ENCODE peak calls at places on chromosomes 4 and X, in nine cellular contexts. F is K562; O is H9; K is ovary; P is tibial artery; A is CD8-positive, alpha-beta T cell; D is mammary epithelial cell; X is A549; C is choroid plexus epithelial cell. H is an unnamed sample.

GRCh38 chr4:141275834-141276233 is 55.1 kb downstream of the ZNF330 start:
- DNase-seq in F (no peak), O (no peak), K (no peak), P (no peak), A (no peak), D (no peak), X (no peak), C (peak; percentile 44), H (no peak)

GRCh38 chrX:67692246-67692645 is 148.4 kb downstream of the AR start:
- DNase-seq in F (no peak), O (no peak), K (no peak), P (no peak), A (no peak), D (peak; percentile 3), X (no peak), C (peak; percentile 43), H (no peak)

GRCh38 chr4:102639602-102640001 is 121.2 kb downstream of the MANBA start:
- DNase-seq in F (no peak), O (no peak), K (no peak), P (no peak), A (no peak), D (no peak), X (no peak), C (no peak), H (no peak)

GRCh38 chr4:56414135-56414675 is 21.2 kb downstream of the PPAT start:
- DNase-seq in F (no peak), O (no peak), K (no peak), P (no peak), A (no peak), D (peak; percentile 41), X (no peak), C (peak; percentile 17), H (no peak)

GRCh38 chrX:105221374-105221773 is 880 bp upstream of the TEX13A start:
- DNase-seq in F (no peak), O (no peak), K (no peak), P (no peak), A (no peak), D (no peak), X (no peak), C (no peak), H (no peak)

GRCh38 chr4:94545296-94545695 is 93.6 kb downstream of the PDLIM5 start:
- DNase-seq in F (no peak), O (no peak), K (no peak), P (no peak), A (no peak), D (peak; percentile 64), X (no peak), C (peak; percentile 81), H (no peak)

GRCh38 chr4:1082215-1083182 is 30.9 kb downstream of the RNF212 start:
- DNase-seq in F (no peak), O (peak; percentile 15), K (peak; percentile 42), P (peak; percentile 72), A (no peak), D (peak; percentile 98), X (peak; percentile 71), C (peak; percentile 69), H (no peak)

GRCh38 chrX:12497832-12498591 is 293.2 kb upstream of the PRPS2 start:
- DNase-seq in F (peak; percentile 21), O (peak; percentile 54), K (no peak), P (no peak), A (no peak), D (no peak), X (peak; percentile 2), C (no peak), H (peak; percentile 20)

GRCh38 chr4:2433609-2434350 is 15.0 kb downstream of the CFAP99 start:
- DNase-seq in F (no peak), O (peak; percentile 31), K (no peak), P (no peak), A (no peak), D (no peak), X (no peak), C (no peak), H (no peak)

GRCh38 chr4:7427326-7428260 is 7.1 kb downstream of the PSAPL1 start:
- DNase-seq in F (no peak), O (peak; percentile 24), K (peak; percentile 19), P (peak; percentile 11), A (no peak), D (no peak), X (no peak), C (no peak), H (no peak)

GRCh38 chr4:56250801-56251200 is 136.5 kb downstream of the AASDH start:
- DNase-seq in F (no peak), O (no peak), K (no peak), P (no peak), A (no peak), D (no peak), X (no peak), C (no peak), H (no peak)

GRCh38 chr4:80461412-80461811 is 125.9 kb downstream of the CFAP299 start:
- DNase-seq in F (no peak), O (no peak), K (no peak), P (no peak), A (no peak), D (peak; percentile 65), X (no peak), C (no peak), H (no peak)

GRCh38 chr4:76282941-76283689 is 23.4 kb upstream of the STBD1 start:
- DNase-seq in F (no peak), O (no peak), K (no peak), P (no peak), A (no peak), D (no peak), X (no peak), C (no peak), H (no peak)

GRCh38 chr4:149975172-149975571 is 103.1 kb upstream of the DCLK2 start:
- DNase-seq in F (no peak), O (no peak), K (no peak), P (no peak), A (no peak), D (no peak), X (no peak), C (no peak), H (no peak)

GRCh38 chr4:149980125-149980682 is 98.0 kb upstream of the DCLK2 start:
- DNase-seq in F (no peak), O (no peak), K (no peak), P (no peak), A (no peak), D (no peak), X (no peak), C (no peak), H (peak; percentile 6)

GRCh38 chr4:149985981-149986380 is 92.3 kb upstream of the DCLK2 start:
- DNase-seq in F (no peak), O (no peak), K (no peak), P (no peak), A (no peak), D (no peak), X (no peak), C (no peak), H (no peak)

GRCh38 chr4:149983931-149984330 is 94.3 kb upstream of the DCLK2 start:
- DNase-seq in F (no peak), O (no peak), K (no peak), P (no peak), A (no peak), D (no peak), X (no peak), C (no peak), H (no peak)

DNA sequence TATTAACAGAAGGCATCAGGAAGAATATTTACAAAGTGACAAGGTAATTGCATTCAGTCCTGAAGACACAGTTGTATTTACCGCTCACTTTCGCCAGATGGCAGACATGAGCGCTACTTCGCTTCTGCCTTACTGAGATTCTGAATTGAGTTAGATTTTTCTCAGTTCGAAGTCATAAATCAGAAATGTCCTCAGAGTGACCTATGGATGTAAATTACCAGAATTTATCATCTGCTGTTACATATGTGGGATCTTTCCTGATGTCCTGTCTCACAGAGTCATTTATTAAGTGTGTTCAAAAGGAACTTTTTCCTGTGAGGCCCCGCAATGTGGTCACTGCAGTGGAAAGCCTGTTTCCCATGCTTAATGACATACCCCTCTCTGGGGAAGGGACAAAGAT is 97.3 kb upstream of the DCLK2 start:
- DNase-seq in F (peak; percentile 47), O (no peak), K (peak; percentile 51), P (peak; percentile 25), A (no peak), D (peak; percentile 34), X (peak; percentile 25), C (peak; percentile 78), H (peak; percentile 28)
- TF ChIP-seq CTCF in F (peak; percentile 62), O (peak; percentile 83), K (peak; percentile 56), P (peak; percentile 83), A (peak; percentile 73), D (peak; percentile 86), X (peak; percentile 72), C (peak; percentile 86), H (peak; percentile 74)

DNA sequence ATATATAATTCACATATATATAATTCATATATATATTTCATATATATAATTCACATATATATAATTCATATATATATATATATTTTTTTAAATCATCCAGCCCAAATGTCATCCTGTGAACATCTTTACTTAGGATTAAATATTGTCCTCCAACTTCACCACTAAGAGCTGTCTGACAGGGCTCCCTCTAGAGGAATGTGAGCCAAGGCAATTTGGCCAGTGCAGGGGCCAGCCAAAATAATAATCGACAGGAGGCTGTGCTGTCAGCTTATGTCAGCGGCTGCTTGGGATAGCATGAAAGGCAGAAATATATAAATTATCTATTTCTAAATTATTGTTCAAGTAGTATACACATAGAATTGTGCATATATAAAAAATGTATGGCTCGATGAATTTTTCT is 29.5 kb downstream of the EGFL6 start:
- DNase-seq in F (peak; percentile 19), O (no peak), K (no peak), P (no peak), A (no peak), D (peak; percentile 9), X (peak; percentile 24), C (peak; percentile 24), H (no peak)
- TF ChIP-seq CTCF in F (peak; percentile 59), O (peak; percentile 59), K (no peak), P (no peak), A (no peak), D (peak; percentile 56), X (peak; percentile 37), C (peak; percentile 54), H (peak; percentile 50)

DNA sequence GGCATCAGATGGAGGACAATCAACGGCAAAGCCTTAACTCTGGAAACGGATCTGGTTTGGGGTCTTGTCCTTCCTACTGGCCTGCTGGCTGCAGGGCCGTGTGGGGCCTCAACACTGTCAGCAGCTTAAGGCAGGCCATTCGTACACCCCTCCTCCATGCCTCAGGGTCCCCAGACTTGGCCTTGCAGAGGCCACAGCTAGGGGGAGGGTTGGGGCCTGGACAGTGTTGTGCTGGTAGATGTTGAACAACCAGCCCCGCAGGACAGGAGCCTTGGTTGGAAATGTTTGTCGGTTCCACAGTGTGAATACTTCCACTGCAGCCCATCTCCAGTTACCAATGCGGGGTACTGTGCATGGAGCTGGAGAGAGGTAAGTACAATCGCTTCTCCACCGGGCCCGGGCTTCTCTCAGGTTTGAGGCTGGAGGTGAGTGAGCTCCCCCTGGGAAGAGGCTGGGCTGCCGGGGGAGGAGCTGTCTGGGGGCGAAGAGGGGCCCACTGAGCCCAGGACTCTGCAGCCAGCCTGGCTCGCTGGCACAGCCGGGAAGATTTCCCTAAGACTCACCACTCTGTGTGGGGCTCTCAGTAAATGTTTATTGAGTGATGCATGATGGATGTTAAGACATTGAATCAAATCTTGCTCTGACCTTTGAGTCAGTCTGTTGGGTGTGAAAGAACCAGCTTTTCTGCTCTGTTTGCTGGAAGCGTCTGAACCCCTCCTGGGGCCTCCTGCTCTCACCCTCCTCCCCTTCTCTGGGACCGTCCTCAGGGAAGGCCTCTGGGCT is 19.7 kb upstream of the GPR78 start:
- DNase-seq in F (no peak), O (no peak), K (peak; percentile 20), P (no peak), A (no peak), D (no peak), X (no peak), C (no peak), H (no peak)
- TF ChIP-seq CTCF in F (no peak), O (no peak), K (no peak), P (no peak), A (no peak), D (no peak), X (no peak), C (no peak), H (no peak)

GRCh38 chrX:19040373-19040772 is 56.5 kb upstream of the PHKA2 start:
- DNase-seq in F (no peak), O (no peak), K (no peak), P (no peak), A (no peak), D (no peak), X (no peak), C (no peak), H (no peak)
- TF ChIP-seq CTCF in F (peak; percentile 10), O (peak; percentile 64), K (no peak), P (peak; percentile 6), A (no peak), D (peak; percentile 12), X (peak; percentile 63), C (peak; percentile 44), H (peak; percentile 30)